ENCODE peak calls at places on chromosome 21, in eight cellular contexts. P, Z, L, J, Q, N, B and K are unnamed samples.

GRCh38 chr21:34560021-34560420 is 48.0 kb upstream of the KCNE1 start:
- DNase-seq in L (no peak), B (no peak), Z (no peak), P (no peak), Q (no peak), J (no peak), N (no peak), K (no peak)

GRCh38 chr21:31515253-31515652 is 144.2 kb upstream of the SOD1 start:
- DNase-seq in B (no peak), J (no peak), Z (no peak), P (no peak), Q (no peak), L (no peak), N (no peak), K (no peak)

GRCh38 chr21:44052071-44052829 is 40.1 kb downstream of the TRAPPC10 start:
- DNase-seq in N (no peak), Q (no peak), Z (peak), L (no peak), J (no peak), B (no peak), P (no peak), K (no peak)

GRCh38 chr21:43277481-43278351 is 108.9 kb downstream of the CRYAA start:
- DNase-seq in Q (peak), L (no peak), Z (no peak), B (no peak), N (no peak), P (no peak), J (no peak), K (no peak)

GRCh38 chr21:44590311-44590721 is 2.0 kb downstream of the KRTAP10-6 start:
- DNase-seq in L (no peak), N (no peak), Z (no peak), B (no peak), Q (no peak), P (no peak), J (no peak), K (no peak)

GRCh38 chr21:33219961-33220360 is 9.8 kb upstream of the IFNAR2 start:
- DNase-seq in P (no peak), N (no peak), L (no peak), B (no peak), Q (no peak), J (no peak), Z (no peak), K (no peak)

GRCh38 chr21:33578959-33579542 is 9.4 kb downstream of the DONSON start:
- DNase-seq in N (no peak), B (no peak), P (no peak), L (no peak), J (no peak), Q (no peak), Z (peak), K (no peak)

GRCh38 chr21:30340714-30341573 is 3.5 kb upstream of the KRTAP27-1 start:
- DNase-seq in P (peak), Q (peak), B (peak), L (peak), Z (peak), J (no peak), N (peak), K (peak)

GRCh38 chr21:41761211-41762181 is 5.4 kb downstream of the RIPK4 start:
- DNase-seq in N (peak), Q (peak), P (peak), J (no peak), B (no peak), Z (no peak), L (no peak), K (no peak)

GRCh38 chr21:15301014-15301413 is 236.2 kb upstream of the NRIP1 start:
- DNase-seq in Q (peak), N (peak), B (peak), Z (no peak), J (no peak), L (no peak), P (no peak), K (no peak)

GRCh38 chr21:34639882-34640788 is 25.2 kb upstream of the RCAN1 start:
- DNase-seq in B (no peak), Z (peak), J (no peak), L (no peak), P (no peak), N (peak), Q (no peak), K (no peak)

GRCh38 chr21:25457946-25458345 is 149.3 kb downstream of the MRPL39 start:
- DNase-seq in J (no peak), N (no peak), L (no peak), Z (no peak), P (no peak), Q (no peak), B (no peak), K (no peak)

GRCh38 chr21:43298546-43299440 is 128.1 kb downstream of the SIK1 start:
- DNase-seq in N (no peak), L (no peak), P (no peak), Q (no peak), B (no peak), J (no peak), Z (no peak), K (no peak)

GRCh38 chr21:15309022-15309590 is 244.3 kb upstream of the NRIP1 start:
- DNase-seq in N (peak), Z (no peak), J (no peak), Q (no peak), P (no peak), B (no peak), L (no peak), K (no peak)

GRCh38 chr21:42544544-42544943 is 30.9 kb downstream of the SLC37A1 start:
- DNase-seq in Q (no peak), J (no peak), B (no peak), P (no peak), N (no peak), Z (no peak), L (no peak), K (no peak)

GRCh38 chr21:34865922-34866271 is 183.2 kb downstream of the RUNX1 start:
- DNase-seq in Z (no peak), J (no peak), P (no peak), N (no peak), B (no peak), L (no peak), Q (peak), K (no peak)

GRCh38 chr21:31553926-31554325 is 105.6 kb upstream of the SOD1 start:
- DNase-seq in N (no peak), B (no peak), P (no peak), Z (no peak), Q (no peak), L (no peak), J (no peak), K (no peak)

GRCh38 chr21:35349378-35350080 is 300.4 kb upstream of the RUNX1 start:
- DNase-seq in B (no peak), J (no peak), Q (no peak), P (no peak), L (no peak), N (peak), Z (peak), K (no peak)

GRCh38 chr21:44429894-44430293 is 25.4 kb upstream of the LRRC3 start:
- DNase-seq in Z (no peak), J (no peak), L (no peak), Q (no peak), P (no peak), N (no peak), B (no peak), K (no peak)

GRCh38 chr21:44331650-44332306 is 7.4 kb downstream of the CFAP410 start:
- DNase-seq in P (peak), J (no peak), B (no peak), Z (peak), Q (no peak), L (no peak), N (no peak), K (no peak)

GRCh38 chr21:18716578-18717138 is 313.1 kb upstream of the TMPRSS15 start:
- DNase-seq in N (no peak), B (no peak), P (no peak), J (no peak), L (no peak), Z (no peak), Q (no peak), K (no peak)

DNA sequence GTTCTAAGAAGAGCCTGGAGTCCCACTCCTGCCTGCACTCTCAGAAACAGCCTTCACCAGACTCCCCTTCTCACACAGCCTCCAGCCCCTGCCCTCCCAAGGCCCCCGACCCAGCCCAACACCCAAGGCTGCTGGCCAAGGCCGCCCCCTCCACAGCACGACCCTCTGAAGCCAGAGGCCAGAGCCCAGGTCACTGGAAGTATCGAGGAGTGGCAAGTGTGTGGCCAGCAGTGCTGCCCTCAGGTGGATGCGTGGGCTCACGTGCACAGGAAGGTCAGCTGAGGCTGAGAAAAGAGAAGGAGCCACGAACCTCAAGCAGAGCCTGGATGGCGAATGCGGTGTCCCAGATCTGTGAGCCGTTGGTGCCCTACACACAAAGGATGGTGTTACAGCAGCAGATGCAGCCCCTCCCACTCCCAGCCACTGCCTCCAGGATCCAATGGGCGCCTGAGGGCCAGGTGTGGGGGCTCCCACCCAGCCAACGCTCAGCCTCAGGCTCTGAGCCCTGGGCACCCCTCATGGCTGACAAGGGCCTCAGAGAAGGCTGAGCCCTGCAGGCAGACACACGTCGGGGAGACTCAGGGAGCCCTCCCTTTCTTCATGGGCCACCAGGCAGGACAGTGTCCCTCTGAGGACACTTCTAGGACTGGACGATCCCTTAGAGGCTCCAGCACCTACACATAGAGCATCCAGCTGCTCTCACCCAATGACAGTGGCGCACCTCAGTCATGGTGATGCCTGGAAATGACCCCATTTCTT is 18.0 kb downstream of the LSS start:
- DNase-seq in Q (peak), Z (no peak), B (no peak), N (no peak), P (no peak), J (no peak), L (no peak), K (peak)
- TF ChIP-seq CTCF in Q (peak), Z (no peak), B (no peak), N (no peak), P (no peak), J (no peak), L (peak), K (no peak)

DNA sequence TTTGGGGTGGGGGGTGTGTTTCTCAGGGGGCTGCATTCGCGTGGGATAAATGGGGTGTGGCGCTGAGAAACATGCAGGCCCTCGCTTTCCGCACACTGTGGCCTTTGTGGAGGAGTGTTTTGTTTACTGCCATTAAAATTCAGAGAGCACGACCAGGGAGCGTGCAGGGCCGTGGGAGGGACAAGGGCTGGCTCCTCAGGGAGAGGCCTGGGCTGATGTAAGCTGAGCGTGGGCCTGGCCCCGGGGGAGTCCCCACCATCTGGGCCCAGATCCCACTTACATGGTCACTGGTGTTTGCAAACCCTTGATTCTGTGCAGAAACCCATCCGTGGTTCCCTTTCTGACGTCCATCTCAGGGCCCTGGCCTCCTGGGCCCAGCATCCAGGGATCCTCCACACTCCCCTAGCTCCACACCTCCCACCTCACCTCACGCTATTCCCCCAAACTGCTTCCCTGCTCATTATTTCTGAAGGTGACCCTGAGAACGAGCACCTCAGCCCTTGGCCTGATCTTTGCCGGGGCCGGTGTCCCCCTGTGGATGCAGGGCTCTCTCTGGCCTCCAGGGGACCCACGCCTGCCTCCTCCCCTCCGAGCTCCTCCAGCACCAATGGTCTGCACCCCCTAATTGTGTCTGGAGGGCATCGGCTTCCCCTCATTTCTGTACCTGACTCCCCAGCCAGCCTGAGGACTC is 92.5 kb upstream of the SIM2 start:
- DNase-seq in Q (no peak), N (no peak), J (no peak), B (no peak), L (no peak), Z (no peak), P (no peak), K (no peak)
- TF ChIP-seq CTCF in Q (peak), N (no peak), J (no peak), B (no peak), L (peak), Z (no peak), P (no peak), K (no peak)

DNA sequence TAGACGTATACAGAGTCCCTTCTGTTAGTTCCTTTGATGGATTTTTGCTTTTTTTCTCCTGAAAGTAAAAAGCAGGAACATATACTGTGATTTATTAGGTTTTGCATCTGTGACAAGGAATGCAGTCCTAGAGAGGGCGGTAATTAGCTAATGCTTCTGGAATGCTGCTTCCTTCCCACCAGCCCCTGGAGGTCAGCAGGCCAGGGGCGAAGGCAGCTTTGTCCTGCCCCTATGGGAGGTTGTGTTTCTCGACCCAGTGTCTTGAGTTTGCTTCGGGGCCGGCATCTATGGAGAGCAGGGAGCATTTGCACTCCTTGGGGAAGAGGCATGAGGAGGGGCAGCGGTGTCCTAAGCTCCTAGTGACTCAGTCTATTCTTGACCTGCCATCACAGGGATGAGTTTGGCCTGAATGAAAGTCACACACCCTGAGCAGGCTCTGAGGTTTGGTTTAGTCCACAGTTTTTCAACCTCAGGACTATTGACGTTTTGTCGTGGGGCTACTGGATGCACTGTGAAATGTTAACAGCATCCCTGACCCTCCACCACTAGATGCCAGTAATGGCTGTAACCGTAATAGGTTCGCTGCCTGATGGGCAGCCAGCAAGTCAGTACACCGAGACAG is 85.0 kb upstream of the KCNJ15 start:
- DNase-seq in Q (peak), L (peak), P (peak), N (peak), B (no peak), Z (peak), J (peak), K (no peak)
- TF ChIP-seq CTCF in Q (no peak), L (no peak), P (peak), N (no peak), B (no peak), Z (peak), J (peak), K (no peak)

DNA sequence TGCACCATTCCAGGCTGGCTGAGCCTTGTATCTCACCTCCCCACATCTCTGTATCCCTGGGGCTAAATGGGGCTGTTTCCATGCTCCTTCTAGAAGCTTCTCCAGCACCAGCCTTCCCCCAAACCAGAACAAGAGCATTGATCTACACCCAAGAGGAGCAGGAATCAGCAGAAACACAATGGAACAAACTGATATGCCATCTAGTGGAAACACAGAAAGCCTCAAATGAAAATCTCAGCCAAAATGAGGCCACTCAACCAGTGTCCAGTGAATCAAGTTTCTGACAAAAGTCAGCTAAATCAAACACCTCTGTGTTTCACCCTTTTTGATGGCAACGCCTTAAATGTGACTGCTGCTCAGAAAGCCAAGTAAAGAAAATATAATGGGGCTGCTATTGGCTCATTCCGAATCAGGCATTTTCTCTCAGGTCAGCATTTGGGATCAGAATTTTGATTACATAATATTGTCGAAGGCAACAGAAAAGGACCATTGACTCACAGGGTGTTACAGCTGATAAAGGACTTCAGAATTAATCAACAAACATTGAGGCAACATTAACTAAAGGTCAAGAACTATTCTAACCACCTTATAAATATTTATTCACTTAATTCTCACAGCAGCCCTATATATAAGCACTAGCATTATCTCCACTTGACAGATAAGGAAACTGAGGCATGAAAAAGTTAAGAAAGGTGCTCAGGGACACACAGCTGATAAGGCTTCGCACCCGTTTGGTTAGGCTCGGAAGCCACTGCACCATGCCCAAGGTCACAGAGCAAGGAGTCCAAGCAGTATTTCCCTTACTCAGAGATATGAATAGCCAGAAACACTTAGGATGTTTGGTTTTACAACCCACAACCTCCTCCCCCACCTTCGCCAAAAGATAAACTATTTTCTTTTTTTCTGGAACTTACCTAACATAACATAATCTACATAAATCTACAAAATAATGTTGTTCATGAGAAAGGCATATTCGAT is 85.8 kb upstream of the KCNJ15 start:
- DNase-seq in Z (peak), J (no peak), Q (no peak), P (peak), L (no peak), N (peak), B (no peak), K (no peak)
- TF ChIP-seq CTCF in Z (peak), J (peak), Q (no peak), P (peak), L (no peak), N (peak), B (no peak), K (no peak)

GRCh38 chr21:37675202-37675801 is 241.0 kb downstream of the KCNJ6 start:
- DNase-seq in P (peak), Q (peak), J (no peak), L (peak), B (no peak), Z (peak), N (peak), K (no peak)
- TF ChIP-seq CTCF in P (peak), Q (peak), J (peak), L (peak), B (no peak), Z (peak), N (peak), K (peak)

GRCh38 chr21:27366846-27367245 is 400.0 kb upstream of the ADAMTS5 start:
- DNase-seq in J (no peak), N (no peak), B (no peak), Q (no peak), P (no peak), Z (peak), L (no peak), K (no peak)

GRCh38 chr21:27363719-27364479 is 397.0 kb upstream of the ADAMTS5 start:
- DNase-seq in J (no peak), N (no peak), B (no peak), Q (no peak), P (no peak), Z (peak), L (no peak), K (no peak)

GRCh38 chr21:27365394-27365793 is 398.5 kb upstream of the ADAMTS5 start:
- DNase-seq in Z (peak), N (no peak), J (peak), Q (no peak), P (no peak), L (no peak), B (no peak), K (no peak)

GRCh38 chr21:27359141-27359540 is 392.3 kb upstream of the ADAMTS5 start:
- DNase-seq in P (peak), Q (no peak), J (peak), N (peak), L (no peak), B (no peak), Z (peak), K (no peak)

DNA sequence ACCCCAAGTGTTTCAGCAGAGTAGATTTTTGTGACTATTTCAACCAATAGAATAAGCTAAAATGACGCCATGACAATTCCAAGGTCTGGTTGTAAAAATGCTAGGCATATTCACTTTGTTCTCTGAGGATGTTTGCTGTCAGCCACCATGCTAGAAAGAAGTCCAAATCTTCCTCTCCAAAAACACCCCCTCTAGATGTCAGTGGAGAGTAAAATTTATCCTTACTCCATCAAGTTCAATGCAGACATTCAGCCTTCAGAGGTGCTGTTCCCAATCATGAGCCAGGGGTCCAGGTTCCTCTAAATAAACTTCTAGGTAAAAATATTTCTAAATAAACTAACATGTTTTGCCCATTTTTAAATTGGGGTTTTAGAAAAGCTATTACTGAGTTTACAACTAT is 395.4 kb upstream of the ADAMTS5 start:
- DNase-seq in Q (no peak), N (peak), J (no peak), Z (no peak), L (no peak), P (peak), B (no peak), K (no peak)
- TF ChIP-seq CTCF in Q (no peak), N (peak), J (peak), Z (peak), L (no peak), P (peak), B (no peak), K (no peak)